ENCODE peak calls at places on chromosomes 16 and 17, in six cellular contexts. One of them, this sample, is unnamed.

GRCh38 chr16:66932076-66932475 is 2.1 kb downstream of the CIAO2B start:
- DNase-seq in endodermal cell: no peak
- DNase-seq in dorsolateral prefrontal cortex: no peak
- DNase-seq in PC-9: no peak
- DNase-seq in thoracic aorta: no peak
- DNase-seq in GM06990: no peak
- DNase-seq in this sample: no peak

GRCh38 chr17:41802961-41803682 is 8.6 kb downstream of the P3H4 start:
- DNase-seq in GM06990: no peak
- DNase-seq in endodermal cell: no peak
- DNase-seq in dorsolateral prefrontal cortex: no peak
- DNase-seq in PC-9: no peak
- DNase-seq in thoracic aorta: no peak
- DNase-seq in this sample: no peak

GRCh38 chr17:50935201-50936124 is 69.3 kb upstream of the TOB1 start:
- DNase-seq in GM06990: no peak
- DNase-seq in PC-9: peak; percentile 94
- DNase-seq in dorsolateral prefrontal cortex: peak; percentile 84
- DNase-seq in endodermal cell: no peak
- DNase-seq in thoracic aorta: peak; percentile 46
- DNase-seq in this sample: no peak

GRCh38 chr17:46822388-46822921 is 4.0 kb upstream of the WNT3 start:
- DNase-seq in GM06990: peak; percentile 40
- DNase-seq in PC-9: no peak
- DNase-seq in endodermal cell: peak; percentile 91
- DNase-seq in thoracic aorta: no peak
- DNase-seq in dorsolateral prefrontal cortex: no peak
- DNase-seq in this sample: peak; percentile 24

GRCh38 chr16:80804451-80805383 is at the start of gene CDYL2:
- DNase-seq in dorsolateral prefrontal cortex: no peak
- DNase-seq in endodermal cell: peak; percentile 64
- DNase-seq in GM06990: peak; percentile 64
- DNase-seq in thoracic aorta: no peak
- DNase-seq in PC-9: no peak
- DNase-seq in this sample: peak; percentile 70

GRCh38 chr17:2071421-2072281 is 16.7 kb downstream of the HIC1 start:
- DNase-seq in PC-9: no peak
- DNase-seq in GM06990: no peak
- DNase-seq in dorsolateral prefrontal cortex: no peak
- DNase-seq in endodermal cell: no peak
- DNase-seq in thoracic aorta: no peak
- DNase-seq in this sample: no peak

GRCh38 chr17:82800885-82801284 is 38.9 kb downstream of the ZNF750 start:
- DNase-seq in PC-9: no peak
- DNase-seq in endodermal cell: no peak
- DNase-seq in GM06990: no peak
- DNase-seq in dorsolateral prefrontal cortex: no peak
- DNase-seq in thoracic aorta: no peak
- DNase-seq in this sample: no peak

GRCh38 chr17:3896108-3897099 is 3.6 kb upstream of the CAMKK1 start:
- DNase-seq in endodermal cell: no peak
- DNase-seq in dorsolateral prefrontal cortex: peak; percentile 15
- DNase-seq in PC-9: no peak
- DNase-seq in thoracic aorta: no peak
- DNase-seq in GM06990: no peak
- DNase-seq in this sample: no peak

GRCh38 chr17:28532063-28532960 is 20.1 kb downstream of the UNC119 start:
- DNase-seq in dorsolateral prefrontal cortex: no peak
- DNase-seq in GM06990: no peak
- DNase-seq in endodermal cell: no peak
- DNase-seq in PC-9: no peak
- DNase-seq in thoracic aorta: no peak
- DNase-seq in this sample: no peak

GRCh38 chr17:19274893-19275292 is 37.7 kb downstream of the EPN2 start:
- DNase-seq in GM06990: no peak
- DNase-seq in thoracic aorta: no peak
- DNase-seq in PC-9: no peak
- DNase-seq in dorsolateral prefrontal cortex: no peak
- DNase-seq in endodermal cell: no peak
- DNase-seq in this sample: no peak

GRCh38 chr17:37710344-37710886 is 34.4 kb downstream of the HNF1B start:
- DNase-seq in endodermal cell: peak; percentile 99
- DNase-seq in GM06990: no peak
- DNase-seq in thoracic aorta: no peak
- DNase-seq in dorsolateral prefrontal cortex: no peak
- DNase-seq in PC-9: peak; percentile 75
- DNase-seq in this sample: peak; percentile 9

GRCh38 chr17:82889496-82890338 is 49.9 kb upstream of the ZNF750 start:
- DNase-seq in endodermal cell: peak; percentile 81
- DNase-seq in PC-9: peak; percentile 96
- DNase-seq in GM06990: no peak
- DNase-seq in thoracic aorta: no peak
- DNase-seq in dorsolateral prefrontal cortex: no peak
- DNase-seq in this sample: no peak

GRCh38 chr16:57381791-57382534 is 9.7 kb downstream of the CX3CL1 start:
- DNase-seq in endodermal cell: no peak
- DNase-seq in thoracic aorta: no peak
- DNase-seq in GM06990: no peak
- DNase-seq in dorsolateral prefrontal cortex: no peak
- DNase-seq in PC-9: no peak
- DNase-seq in this sample: no peak

GRCh38 chr17:62637809-62638208 is 10.3 kb downstream of the MRC2 start:
- DNase-seq in dorsolateral prefrontal cortex: no peak
- DNase-seq in GM06990: no peak
- DNase-seq in PC-9: no peak
- DNase-seq in thoracic aorta: no peak
- DNase-seq in endodermal cell: peak; percentile 94
- DNase-seq in this sample: no peak

GRCh38 chr16:81665588-81665987 is 113.5 kb upstream of the PLCG2 start:
- DNase-seq in dorsolateral prefrontal cortex: no peak
- DNase-seq in thoracic aorta: no peak
- DNase-seq in PC-9: no peak
- DNase-seq in GM06990: no peak
- DNase-seq in endodermal cell: no peak
- DNase-seq in this sample: no peak

GRCh38 chr16:56673916-56674315 is 4.3 kb downstream of the MT1H start:
- DNase-seq in PC-9: no peak
- DNase-seq in dorsolateral prefrontal cortex: no peak
- DNase-seq in thoracic aorta: no peak
- DNase-seq in GM06990: no peak
- DNase-seq in endodermal cell: peak; percentile 86
- DNase-seq in this sample: peak; percentile 17

GRCh38 chr17:39027440-39028035 is 60.3 kb upstream of the FBXO47 start:
- DNase-seq in PC-9: no peak
- DNase-seq in endodermal cell: no peak
- DNase-seq in GM06990: no peak
- DNase-seq in thoracic aorta: no peak
- DNase-seq in dorsolateral prefrontal cortex: no peak
- DNase-seq in this sample: no peak

GRCh38 chr16:424623-425081 is 797 bp upstream of the RAB11FIP3 start:
- DNase-seq in thoracic aorta: no peak
- DNase-seq in dorsolateral prefrontal cortex: peak; percentile 56
- DNase-seq in PC-9: no peak
- DNase-seq in endodermal cell: peak; percentile 73
- DNase-seq in GM06990: no peak
- DNase-seq in this sample: no peak

GRCh38 chr16:671353-672131 is 3.6 kb downstream of the RHOT2 start:
- DNase-seq in GM06990: no peak
- DNase-seq in thoracic aorta: no peak
- DNase-seq in dorsolateral prefrontal cortex: no peak
- DNase-seq in PC-9: no peak
- DNase-seq in endodermal cell: no peak
- DNase-seq in this sample: no peak

GRCh38 chr16:12228079-12228606 is 251.6 kb downstream of the SNX29 start:
- DNase-seq in thoracic aorta: no peak
- DNase-seq in PC-9: no peak
- DNase-seq in endodermal cell: no peak
- DNase-seq in GM06990: no peak
- DNase-seq in dorsolateral prefrontal cortex: no peak
- DNase-seq in this sample: no peak

GRCh38 chr17:67421869-67422273 is 44.8 kb downstream of the PITPNC1 start:
- DNase-seq in endodermal cell: no peak
- DNase-seq in thoracic aorta: no peak
- DNase-seq in GM06990: no peak
- DNase-seq in dorsolateral prefrontal cortex: no peak
- DNase-seq in PC-9: peak; percentile 100
- DNase-seq in this sample: peak; percentile 86

GRCh38 chr16:69942627-69943170 is 8.4 kb upstream of the CLEC18A start:
- DNase-seq in thoracic aorta: no peak
- DNase-seq in dorsolateral prefrontal cortex: no peak
- DNase-seq in PC-9: no peak
- DNase-seq in GM06990: no peak
- DNase-seq in endodermal cell: no peak
- DNase-seq in this sample: no peak

GRCh38 chr17:9195961-9196668 is 174.8 kb downstream of the NTN1 start:
- DNase-seq in thoracic aorta: no peak
- DNase-seq in dorsolateral prefrontal cortex: no peak
- DNase-seq in GM06990: no peak
- DNase-seq in PC-9: peak; percentile 62
- DNase-seq in endodermal cell: peak; percentile 93
- DNase-seq in this sample: no peak

DNA sequence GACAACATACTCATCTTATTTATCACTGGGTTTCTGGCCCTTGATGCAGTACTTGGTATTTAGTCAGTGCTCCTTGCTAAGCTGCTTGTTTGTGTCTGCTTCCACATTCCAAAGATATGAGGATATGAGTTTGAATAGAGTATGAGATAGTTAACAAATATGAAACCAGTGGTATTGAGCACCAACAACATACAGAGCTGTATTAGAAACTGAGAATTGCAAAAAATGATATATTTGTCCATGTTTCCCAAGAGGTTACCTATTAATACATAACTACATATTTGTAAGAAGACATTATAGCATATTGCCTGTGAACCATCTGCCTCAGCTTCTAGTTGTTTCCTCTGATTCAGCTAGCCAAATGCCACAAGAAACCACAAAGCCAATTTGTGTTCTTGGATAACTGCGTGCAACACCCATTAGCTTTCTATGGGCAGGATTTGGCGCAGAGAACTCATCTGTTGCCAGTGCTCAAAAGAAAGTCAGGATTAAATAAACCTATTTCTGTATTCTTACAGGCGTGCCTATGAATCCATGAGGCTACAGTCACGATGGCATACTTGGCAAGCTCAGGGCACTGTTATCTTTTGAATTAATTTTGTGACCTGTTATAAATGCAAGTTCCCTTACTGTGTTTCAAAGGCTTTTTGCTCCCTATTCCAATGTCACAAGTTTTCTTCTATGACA is 194.5 kb downstream of the MAP2K6 start:
- DNase-seq in GM06990: no peak
- DNase-seq in thoracic aorta: no peak
- DNase-seq in dorsolateral prefrontal cortex: no peak
- DNase-seq in endodermal cell: no peak
- DNase-seq in PC-9: peak; percentile 76
- DNase-seq in this sample: no peak
- H3K4me3 ChIP-seq in GM06990: no peak overlapping the region
- H3K4me3 ChIP-seq in thoracic aorta: peak overlapping the region; percentile 27
- H3K4me3 ChIP-seq in dorsolateral prefrontal cortex: no peak overlapping the region
- H3K4me3 ChIP-seq in endodermal cell: no peak overlapping the region
- H3K4me3 ChIP-seq in PC-9: no peak overlapping the region
- H3K4me3 ChIP-seq in this sample: no peak overlapping the region

GRCh38 chr17:74362811-74363498 is 1.3 kb upstream of the BTBD17 start:
- DNase-seq in GM06990: no peak
- DNase-seq in thoracic aorta: no peak
- DNase-seq in dorsolateral prefrontal cortex: peak; percentile 61
- DNase-seq in PC-9: no peak
- DNase-seq in endodermal cell: no peak
- DNase-seq in this sample: no peak

GRCh38 chr17:74358696-74359095 is 3.0 kb downstream of the BTBD17 start:
- DNase-seq in dorsolateral prefrontal cortex: no peak
- DNase-seq in endodermal cell: no peak
- DNase-seq in GM06990: no peak
- DNase-seq in PC-9: no peak
- DNase-seq in thoracic aorta: no peak
- DNase-seq in this sample: no peak

GRCh38 chr17:74359916-74360315 is 1.8 kb downstream of the BTBD17 start:
- DNase-seq in PC-9: no peak
- DNase-seq in thoracic aorta: no peak
- DNase-seq in GM06990: no peak
- DNase-seq in dorsolateral prefrontal cortex: no peak
- DNase-seq in endodermal cell: no peak
- DNase-seq in this sample: no peak

GRCh38 chr17:74360993-74361612 is 565 bp downstream of the BTBD17 start:
- DNase-seq in PC-9: no peak
- DNase-seq in thoracic aorta: no peak
- DNase-seq in GM06990: no peak
- DNase-seq in endodermal cell: peak; percentile 69
- DNase-seq in dorsolateral prefrontal cortex: no peak
- DNase-seq in this sample: no peak

DNA sequence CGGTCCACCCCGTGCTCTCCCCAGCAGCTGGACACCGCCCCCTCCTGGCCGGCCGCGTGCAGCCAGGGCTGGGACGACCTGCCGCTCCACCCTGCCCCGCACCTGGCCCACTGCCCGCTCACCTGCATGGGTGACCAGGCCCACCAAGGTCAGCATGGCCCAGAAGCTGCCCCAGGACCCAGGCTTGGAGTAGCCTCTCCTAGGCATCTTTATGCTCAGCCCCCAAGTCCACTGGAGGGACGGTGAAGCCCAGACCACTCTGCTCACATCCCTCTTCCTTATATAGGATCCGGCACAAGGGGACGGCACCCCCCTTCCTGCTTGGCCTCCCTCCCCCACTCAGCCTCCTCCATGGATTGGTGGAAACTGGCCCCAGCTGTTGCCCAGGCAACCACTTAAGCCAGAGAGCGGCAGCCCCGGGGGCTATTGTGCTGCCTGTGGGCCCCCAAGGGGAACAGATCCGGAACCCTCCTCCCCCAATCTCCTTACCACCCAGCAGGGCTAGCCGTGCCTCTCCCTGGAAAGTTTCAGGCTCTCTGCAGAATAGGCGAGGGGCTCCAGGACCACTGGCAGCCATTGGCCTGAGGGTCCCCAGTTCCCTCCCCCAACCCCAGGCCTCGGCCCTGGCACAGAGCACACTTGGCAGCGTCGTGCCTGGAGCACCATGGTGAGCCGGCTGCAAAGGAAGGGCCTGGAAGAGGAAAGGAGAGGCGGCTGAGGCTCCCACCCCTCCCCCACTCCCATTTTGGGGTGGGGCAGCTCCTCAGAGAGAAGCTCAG is at the start of gene BTBD17:
- DNase-seq in PC-9: no peak
- DNase-seq in endodermal cell: peak; percentile 98
- DNase-seq in GM06990: no peak
- DNase-seq in dorsolateral prefrontal cortex: peak; percentile 28
- DNase-seq in thoracic aorta: no peak
- DNase-seq in this sample: peak; percentile 29
- H3K4me3 ChIP-seq in PC-9: no peak within 1 kb of the TSS
- H3K4me3 ChIP-seq in endodermal cell: no peak within 1 kb of the TSS
- H3K4me3 ChIP-seq in GM06990: no peak within 1 kb of the TSS
- H3K4me3 ChIP-seq in dorsolateral prefrontal cortex: no peak within 1 kb of the TSS
- H3K4me3 ChIP-seq in thoracic aorta: no peak within 1 kb of the TSS
- H3K4me3 ChIP-seq in this sample: no peak within 1 kb of the TSS

GRCh38 chr17:66393038-66393437 is 90.6 kb downstream of the PRKCA start:
- DNase-seq in dorsolateral prefrontal cortex: no peak
- DNase-seq in thoracic aorta: no peak
- DNase-seq in PC-9: no peak
- DNase-seq in endodermal cell: no peak
- DNase-seq in GM06990: no peak
- DNase-seq in this sample: no peak
- H3K4me3 ChIP-seq in dorsolateral prefrontal cortex: no peak overlapping the region
- H3K4me3 ChIP-seq in thoracic aorta: no peak overlapping the region
- H3K4me3 ChIP-seq in PC-9: no peak overlapping the region
- H3K4me3 ChIP-seq in endodermal cell: no peak overlapping the region
- H3K4me3 ChIP-seq in GM06990: no peak overlapping the region
- H3K4me3 ChIP-seq in this sample: no peak overlapping the region

GRCh38 chr16:48810436-48810802 is 200.4 kb upstream of the N4BP1 start:
- DNase-seq in GM06990: no peak
- DNase-seq in thoracic aorta: no peak
- DNase-seq in dorsolateral prefrontal cortex: no peak
- DNase-seq in endodermal cell: no peak
- DNase-seq in PC-9: no peak
- DNase-seq in this sample: no peak
- H3K4me3 ChIP-seq in GM06990: no peak overlapping the region
- H3K4me3 ChIP-seq in thoracic aorta: no peak overlapping the region
- H3K4me3 ChIP-seq in dorsolateral prefrontal cortex: peak overlapping the region; percentile 33
- H3K4me3 ChIP-seq in endodermal cell: no peak overlapping the region
- H3K4me3 ChIP-seq in PC-9: no peak overlapping the region
- H3K4me3 ChIP-seq in this sample: no peak overlapping the region